ENCODE peak calls at places on chromosomes 6 and 20, in nine cellular contexts. One of them, this sample, is unnamed.

GRCh38 chr6:170128811-170129681 is 161.8 kb downstream of the DLL1 start:
- DNase-seq in prostate gland: no peak
- DNase-seq in K562: no peak
- DNase-seq in uterus: no peak
- DNase-seq in Peyer's patch: peak
- DNase-seq in IMR-90: no peak
- DNase-seq in stomach: peak
- DNase-seq in HepG2: no peak
- DNase-seq in A549: no peak
- DNase-seq in this sample: no peak

GRCh38 chr20:44780226-44780625 is 30.1 kb downstream of the RIMS4 start:
- DNase-seq in prostate gland: no peak
- DNase-seq in K562: peak
- DNase-seq in uterus: no peak
- DNase-seq in Peyer's patch: no peak
- DNase-seq in IMR-90: peak
- DNase-seq in stomach: no peak
- DNase-seq in HepG2: peak
- DNase-seq in A549: peak
- DNase-seq in this sample: peak

GRCh38 chr6:102679844-102680243 is 1286.3 kb downstream of the GRIK2 start:
- DNase-seq in prostate gland: no peak
- DNase-seq in K562: no peak
- DNase-seq in uterus: no peak
- DNase-seq in Peyer's patch: no peak
- DNase-seq in IMR-90: no peak
- DNase-seq in stomach: no peak
- DNase-seq in HepG2: peak
- DNase-seq in A549: no peak
- DNase-seq in this sample: no peak

GRCh38 chr6:12354499-12354898 is 64.3 kb downstream of the EDN1 start:
- DNase-seq in prostate gland: peak
- DNase-seq in K562: no peak
- DNase-seq in uterus: no peak
- DNase-seq in Peyer's patch: no peak
- DNase-seq in IMR-90: peak
- DNase-seq in stomach: peak
- DNase-seq in HepG2: no peak
- DNase-seq in A549: no peak
- DNase-seq in this sample: peak

GRCh38 chr6:30325150-30325872 is 1.4 kb upstream of the TRIM39 start:
- DNase-seq in prostate gland: peak
- DNase-seq in K562: no peak
- DNase-seq in uterus: no peak
- DNase-seq in Peyer's patch: peak
- DNase-seq in IMR-90: peak
- DNase-seq in stomach: peak
- DNase-seq in HepG2: peak
- DNase-seq in A549: peak
- DNase-seq in this sample: peak

GRCh38 chr6:145836170-145836569 is 21.6 kb upstream of the FBXO30 start:
- DNase-seq in prostate gland: no peak
- DNase-seq in K562: no peak
- DNase-seq in uterus: no peak
- DNase-seq in Peyer's patch: no peak
- DNase-seq in IMR-90: peak
- DNase-seq in stomach: no peak
- DNase-seq in HepG2: no peak
- DNase-seq in A549: no peak
- DNase-seq in this sample: no peak

GRCh38 chr20:1215386-1216170 is 10.3 kb upstream of the RAD21L1 start:
- DNase-seq in prostate gland: no peak
- DNase-seq in K562: peak
- DNase-seq in uterus: no peak
- DNase-seq in Peyer's patch: no peak
- DNase-seq in IMR-90: no peak
- DNase-seq in stomach: no peak
- DNase-seq in HepG2: no peak
- DNase-seq in A549: no peak
- DNase-seq in this sample: no peak

GRCh38 chr20:22663528-22664025 is 79.2 kb upstream of the FOXA2 start:
- DNase-seq in prostate gland: no peak
- DNase-seq in K562: no peak
- DNase-seq in uterus: no peak
- DNase-seq in Peyer's patch: no peak
- DNase-seq in IMR-90: no peak
- DNase-seq in stomach: no peak
- DNase-seq in HepG2: no peak
- DNase-seq in A549: no peak
- DNase-seq in this sample: no peak

GRCh38 chr20:57947421-57948176 is 237.8 kb upstream of the PMEPA1 start:
- DNase-seq in prostate gland: no peak
- DNase-seq in K562: no peak
- DNase-seq in uterus: no peak
- DNase-seq in Peyer's patch: no peak
- DNase-seq in IMR-90: peak
- DNase-seq in stomach: no peak
- DNase-seq in HepG2: no peak
- DNase-seq in A549: no peak
- DNase-seq in this sample: no peak

GRCh38 chr6:100846276-100846675 is 34.9 kb downstream of the ASCC3 start:
- DNase-seq in prostate gland: no peak
- DNase-seq in K562: no peak
- DNase-seq in uterus: no peak
- DNase-seq in Peyer's patch: no peak
- DNase-seq in IMR-90: no peak
- DNase-seq in stomach: no peak
- DNase-seq in HepG2: no peak
- DNase-seq in A549: no peak
- DNase-seq in this sample: no peak

GRCh38 chr20:5848711-5849505 is 98.7 kb downstream of the SHLD1 start:
- DNase-seq in prostate gland: no peak
- DNase-seq in K562: no peak
- DNase-seq in uterus: no peak
- DNase-seq in Peyer's patch: no peak
- DNase-seq in IMR-90: peak
- DNase-seq in stomach: no peak
- DNase-seq in HepG2: no peak
- DNase-seq in A549: no peak
- DNase-seq in this sample: no peak

GRCh38 chr6:122845916-122846632 is 57.0 kb downstream of the SMPDL3A start:
- DNase-seq in prostate gland: no peak
- DNase-seq in K562: no peak
- DNase-seq in uterus: no peak
- DNase-seq in Peyer's patch: no peak
- DNase-seq in IMR-90: peak
- DNase-seq in stomach: no peak
- DNase-seq in HepG2: no peak
- DNase-seq in A549: no peak
- DNase-seq in this sample: no peak

GRCh38 chr6:54916858-54917257 is 70.3 kb downstream of the FAM83B start:
- DNase-seq in prostate gland: no peak
- DNase-seq in K562: no peak
- DNase-seq in uterus: no peak
- DNase-seq in Peyer's patch: no peak
- DNase-seq in IMR-90: peak
- DNase-seq in stomach: no peak
- DNase-seq in HepG2: no peak
- DNase-seq in A549: peak
- DNase-seq in this sample: no peak

GRCh38 chr6:158849899-158850806 is 31.0 kb upstream of the EZR start:
- DNase-seq in prostate gland: peak
- DNase-seq in K562: peak
- DNase-seq in uterus: no peak
- DNase-seq in Peyer's patch: no peak
- DNase-seq in IMR-90: peak
- DNase-seq in stomach: peak
- DNase-seq in HepG2: peak
- DNase-seq in A549: peak
- DNase-seq in this sample: peak

GRCh38 chr6:115882174-115882573 is 178.5 kb downstream of the FRK start:
- DNase-seq in prostate gland: no peak
- DNase-seq in K562: no peak
- DNase-seq in uterus: no peak
- DNase-seq in Peyer's patch: no peak
- DNase-seq in IMR-90: no peak
- DNase-seq in stomach: no peak
- DNase-seq in HepG2: no peak
- DNase-seq in A549: no peak
- DNase-seq in this sample: no peak

GRCh38 chr6:34234667-34235604 is 1.7 kb upstream of the HMGA1 start:
- DNase-seq in prostate gland: no peak
- DNase-seq in K562: peak
- DNase-seq in uterus: no peak
- DNase-seq in Peyer's patch: peak
- DNase-seq in IMR-90: no peak
- DNase-seq in stomach: no peak
- DNase-seq in HepG2: no peak
- DNase-seq in A549: no peak
- DNase-seq in this sample: peak
- H3K4me3 ChIP-seq in prostate gland: peak
- H3K4me3 ChIP-seq in K562: no peak
- H3K4me3 ChIP-seq in uterus: no peak
- H3K4me3 ChIP-seq in Peyer's patch: peak
- H3K4me3 ChIP-seq in IMR-90: no peak
- H3K4me3 ChIP-seq in stomach: peak
- H3K4me3 ChIP-seq in HepG2: no peak
- H3K4me3 ChIP-seq in A549: peak
- H3K4me3 ChIP-seq in this sample: peak

GRCh38 chr6:5004373-5005037 is 668 bp upstream of the RPP40 start:
- DNase-seq in prostate gland: no peak
- DNase-seq in K562: no peak
- DNase-seq in uterus: no peak
- DNase-seq in Peyer's patch: no peak
- DNase-seq in IMR-90: no peak
- DNase-seq in stomach: no peak
- DNase-seq in HepG2: no peak
- DNase-seq in A549: no peak
- DNase-seq in this sample: no peak
- TF ChIP-seq POLR2A in prostate gland: no peak
- TF ChIP-seq POLR2A in K562: no peak
- TF ChIP-seq POLR2A in uterus: no peak
- TF ChIP-seq POLR2A in Peyer's patch: no peak
- TF ChIP-seq POLR2A in IMR-90: no peak
- TF ChIP-seq POLR2A in stomach: no peak
- TF ChIP-seq POLR2A in HepG2: no peak
- TF ChIP-seq POLR2A in A549: no peak
- TF ChIP-seq POLR2A in this sample: no peak

DNA sequence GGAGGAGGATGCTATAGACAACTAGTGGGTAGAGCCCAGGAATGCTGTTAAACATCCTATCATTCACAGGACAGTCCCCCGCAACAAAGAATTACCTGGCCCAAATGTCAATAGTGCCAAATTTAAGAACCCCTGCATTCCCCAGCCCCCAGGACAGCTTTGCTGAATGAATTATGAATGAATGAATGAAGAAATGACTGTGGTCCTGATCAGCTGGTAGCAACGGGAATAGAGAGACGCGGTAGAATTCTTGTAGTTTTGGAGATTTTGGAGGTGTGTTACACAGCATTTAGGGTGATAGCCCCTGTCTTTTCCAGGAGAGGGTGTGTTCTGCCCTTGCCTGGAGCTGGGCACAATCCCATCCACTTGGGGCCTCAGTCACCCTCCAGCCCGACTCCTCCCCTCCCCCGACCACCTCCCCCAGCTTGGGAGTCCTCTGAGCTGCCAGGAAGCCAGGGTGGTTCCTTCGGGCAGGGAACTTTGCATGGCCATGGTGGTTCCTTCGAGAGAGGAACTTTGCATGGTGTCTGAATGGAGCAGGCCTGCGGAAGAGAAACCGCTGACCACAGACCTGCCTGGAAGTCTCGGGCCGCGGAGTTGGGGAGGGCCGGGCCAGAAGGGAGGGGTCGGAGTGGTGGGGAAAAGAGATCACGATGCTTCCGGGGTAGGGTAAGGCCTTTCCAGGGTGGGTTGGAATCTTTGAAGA is 1.0 kb upstream of the HCK start:
- DNase-seq in prostate gland: no peak
- DNase-seq in K562: no peak
- DNase-seq in uterus: no peak
- DNase-seq in Peyer's patch: peak
- DNase-seq in IMR-90: no peak
- DNase-seq in stomach: no peak
- DNase-seq in HepG2: no peak
- DNase-seq in A549: no peak
- DNase-seq in this sample: no peak
- H3K4me3 ChIP-seq in prostate gland: no peak
- H3K4me3 ChIP-seq in K562: no peak
- H3K4me3 ChIP-seq in uterus: no peak
- H3K4me3 ChIP-seq in Peyer's patch: no peak
- H3K4me3 ChIP-seq in IMR-90: no peak
- H3K4me3 ChIP-seq in stomach: no peak
- H3K4me3 ChIP-seq in HepG2: no peak
- H3K4me3 ChIP-seq in A549: no peak
- H3K4me3 ChIP-seq in this sample: no peak

GRCh38 chr6:38552136-38552535 is 87.6 kb downstream of the BTBD9 start:
- DNase-seq in prostate gland: no peak
- DNase-seq in K562: no peak
- DNase-seq in uterus: no peak
- DNase-seq in Peyer's patch: peak
- DNase-seq in IMR-90: no peak
- DNase-seq in stomach: no peak
- DNase-seq in HepG2: no peak
- DNase-seq in A549: no peak
- DNase-seq in this sample: no peak

GRCh38 chr6:38549180-38549579 is 90.5 kb downstream of the BTBD9 start:
- DNase-seq in prostate gland: no peak
- DNase-seq in K562: no peak
- DNase-seq in uterus: no peak
- DNase-seq in Peyer's patch: no peak
- DNase-seq in IMR-90: no peak
- DNase-seq in stomach: no peak
- DNase-seq in HepG2: no peak
- DNase-seq in A549: no peak
- DNase-seq in this sample: no peak

GRCh38 chr6:38554700-38555413 is 84.9 kb downstream of the BTBD9 start:
- DNase-seq in prostate gland: no peak
- DNase-seq in K562: no peak
- DNase-seq in uterus: no peak
- DNase-seq in Peyer's patch: no peak
- DNase-seq in IMR-90: peak
- DNase-seq in stomach: no peak
- DNase-seq in HepG2: no peak
- DNase-seq in A549: no peak
- DNase-seq in this sample: no peak

GRCh38 chr6:38554014-38554413 is 85.7 kb downstream of the BTBD9 start:
- DNase-seq in prostate gland: no peak
- DNase-seq in K562: no peak
- DNase-seq in uterus: no peak
- DNase-seq in Peyer's patch: no peak
- DNase-seq in IMR-90: no peak
- DNase-seq in stomach: no peak
- DNase-seq in HepG2: no peak
- DNase-seq in A549: no peak
- DNase-seq in this sample: no peak

DNA sequence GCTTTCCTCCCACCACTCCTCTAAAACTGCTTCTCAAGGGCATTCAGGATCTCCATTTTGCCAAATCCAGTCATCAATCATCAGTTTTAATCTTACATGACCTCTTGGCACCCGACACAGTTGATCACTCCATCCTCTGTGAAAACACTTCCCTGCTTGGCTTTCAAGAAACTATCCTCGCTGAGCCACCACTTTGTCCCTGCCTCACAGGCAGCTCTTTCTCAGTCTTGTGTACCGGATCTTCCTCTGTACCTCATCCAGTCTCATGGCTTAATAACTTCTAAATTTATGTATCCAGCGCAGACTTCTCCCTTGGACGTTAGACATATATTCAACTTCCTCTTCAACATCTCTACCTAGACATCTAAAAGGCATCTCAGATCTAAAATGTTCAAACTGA is 89.9 kb downstream of the BTBD9 start:
- DNase-seq in prostate gland: no peak
- DNase-seq in K562: no peak
- DNase-seq in uterus: no peak
- DNase-seq in Peyer's patch: no peak
- DNase-seq in IMR-90: no peak
- DNase-seq in stomach: no peak
- DNase-seq in HepG2: no peak
- DNase-seq in A549: no peak
- DNase-seq in this sample: no peak
- TF ChIP-seq POLR2A in prostate gland: no peak
- TF ChIP-seq POLR2A in K562: no peak
- TF ChIP-seq POLR2A in uterus: no peak
- TF ChIP-seq POLR2A in Peyer's patch: no peak
- TF ChIP-seq POLR2A in IMR-90: no peak
- TF ChIP-seq POLR2A in stomach: no peak
- TF ChIP-seq POLR2A in HepG2: no peak
- TF ChIP-seq POLR2A in A549: no peak
- TF ChIP-seq POLR2A in this sample: no peak